ENCODE peak calls at places on chromosome 9, in four cellular contexts. N is progenitor cell of endocrine pancreas, X is endothelial cell, Z is fibroblast of lung. V is an unnamed sample.

GRCh38 chr9:97873877-97874276 is 20.9 kb downstream of the FOXE1 start:
- DNase-seq in N (no peak), X (no peak), Z (no peak), V (no peak)

GRCh38 chr9:134055981-134056461 is 11.8 kb downstream of the BRD3 start:
- DNase-seq in N (no peak), X (no peak), Z (peak; percentile 75), V (peak; percentile 18)

GRCh38 chr9:69674741-69675438 is 2.7 kb upstream of the APBA1 start:
- DNase-seq in N (no peak), X (no peak), Z (peak; percentile 89), V (no peak)

GRCh38 chr9:134778156-134778555 is 102.5 kb upstream of the FCN2 start:
- DNase-seq in N (no peak), X (no peak), Z (no peak), V (no peak)

GRCh38 chr9:133604214-133604613 is 5.0 kb downstream of the FAM163B start:
- DNase-seq in N (no peak), X (no peak), Z (no peak), V (no peak)

GRCh38 chr9:124133752-124134151 is 122.2 kb downstream of the LHX2 start:
- DNase-seq in N (no peak), X (peak; percentile 53), Z (peak; percentile 49), V (peak; percentile 59)

GRCh38 chr9:76905984-76906861 is at the start of gene PRUNE2:
- DNase-seq in N (peak; percentile 93), X (peak; percentile 85), Z (peak; percentile 73), V (peak; percentile 75)

GRCh38 chr9:106892632-106893031 is 29.7 kb downstream of the ZNF462 start:
- DNase-seq in N (no peak), X (no peak), Z (peak; percentile 95), V (peak; percentile 47)

GRCh38 chr9:4324513-4324912 is 24.6 kb upstream of the GLIS3 start:
- DNase-seq in N (no peak), X (no peak), Z (peak; percentile 89), V (no peak)

GRCh38 chr9:99266136-99267023 is 44.3 kb downstream of the SEC61B start:
- DNase-seq in N (peak; percentile 71), X (peak; percentile 82), Z (peak; percentile 74), V (peak; percentile 87)

GRCh38 chr9:104808030-104808614 is 44.2 kb downstream of the NIPSNAP3B start:
- DNase-seq in N (no peak), X (no peak), Z (peak; percentile 34), V (no peak)

GRCh38 chr9:88087906-88088305 is 50.4 kb downstream of the SPATA31C2 start:
- DNase-seq in N (no peak), X (no peak), Z (no peak), V (no peak)

GRCh38 chr9:127470662-127471061 is 19.4 kb downstream of the LRSAM1 start:
- DNase-seq in N (no peak), X (no peak), Z (no peak), V (no peak)

GRCh38 chr9:127463891-127464290 is 12.6 kb downstream of the LRSAM1 start:
- DNase-seq in N (no peak), X (no peak), Z (peak; percentile 28), V (no peak)

GRCh38 chr9:127473501-127473900 is 22.2 kb downstream of the LRSAM1 start:
- DNase-seq in N (no peak), X (no peak), Z (no peak), V (no peak)

GRCh38 chr9:127463382-127463781 is 12.1 kb downstream of the LRSAM1 start:
- DNase-seq in N (no peak), X (no peak), Z (no peak), V (no peak)

DNA sequence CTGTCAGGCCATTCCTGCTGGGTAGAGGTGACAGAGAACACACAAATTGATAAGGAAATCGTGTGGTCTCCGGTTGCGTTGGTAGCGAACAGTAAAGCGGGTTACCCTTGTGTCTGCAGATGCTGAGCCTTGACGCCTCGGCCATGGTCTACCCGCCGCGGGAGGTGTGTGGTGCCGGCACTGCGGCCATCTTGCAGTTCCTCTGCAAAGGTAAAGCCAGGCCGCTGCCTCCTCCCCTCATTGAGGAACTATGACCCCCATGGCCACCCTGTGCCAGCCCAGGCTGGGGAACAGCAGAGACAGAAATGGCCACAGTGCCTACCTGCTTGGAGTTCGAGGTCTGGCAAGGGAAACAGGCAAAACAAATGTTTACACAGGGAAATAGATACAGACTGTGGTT is 16.3 kb downstream of the LRSAM1 start:
- DNase-seq in N (no peak), X (no peak), Z (no peak), V (no peak)
- TF ChIP-seq CTCF in N (no peak), X (no peak), Z (no peak), V (no peak)

GRCh38 chr9:78021692-78022091 is 9.9 kb downstream of the GNAQ start:
- DNase-seq in N (no peak), X (peak; percentile 37), Z (no peak), V (no peak)
- TF ChIP-seq CTCF in N (no peak), X (no peak), Z (no peak), V (no peak)

DNA sequence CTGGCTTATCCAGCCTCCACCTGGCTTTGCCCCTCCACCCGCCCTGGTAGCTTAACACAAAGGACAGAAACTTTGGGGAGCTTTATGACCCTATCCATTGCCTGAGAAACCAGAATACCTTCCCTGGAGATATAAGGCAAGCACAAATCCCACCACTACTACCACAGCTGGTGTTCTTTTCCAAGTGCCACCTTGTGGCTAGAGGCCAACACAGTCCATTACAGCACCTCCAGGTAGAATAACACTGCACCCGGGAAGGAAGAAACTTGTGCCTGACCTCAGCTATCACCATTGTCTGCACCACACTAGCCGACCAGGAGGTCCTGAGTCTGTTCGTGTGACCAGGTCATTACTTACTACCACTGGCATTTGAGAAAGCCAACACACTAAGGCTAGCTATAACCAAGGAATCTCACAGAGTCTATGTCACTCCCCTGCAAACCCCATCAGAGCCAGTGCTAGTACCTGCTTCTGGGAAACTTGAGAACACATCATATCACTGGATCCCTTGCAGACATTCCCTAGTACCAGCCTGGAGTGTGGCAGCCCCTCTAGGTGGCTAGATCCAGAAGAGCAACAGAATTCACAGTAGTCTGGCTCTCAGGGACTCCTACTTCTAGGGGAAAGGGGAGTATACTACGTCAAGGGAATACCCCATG is 74.0 kb upstream of the RUSC2 start:
- DNase-seq in N (no peak), X (no peak), Z (no peak), V (no peak)
- TF ChIP-seq CTCF in N (peak; percentile 39), X (no peak), Z (no peak), V (no peak)

DNA sequence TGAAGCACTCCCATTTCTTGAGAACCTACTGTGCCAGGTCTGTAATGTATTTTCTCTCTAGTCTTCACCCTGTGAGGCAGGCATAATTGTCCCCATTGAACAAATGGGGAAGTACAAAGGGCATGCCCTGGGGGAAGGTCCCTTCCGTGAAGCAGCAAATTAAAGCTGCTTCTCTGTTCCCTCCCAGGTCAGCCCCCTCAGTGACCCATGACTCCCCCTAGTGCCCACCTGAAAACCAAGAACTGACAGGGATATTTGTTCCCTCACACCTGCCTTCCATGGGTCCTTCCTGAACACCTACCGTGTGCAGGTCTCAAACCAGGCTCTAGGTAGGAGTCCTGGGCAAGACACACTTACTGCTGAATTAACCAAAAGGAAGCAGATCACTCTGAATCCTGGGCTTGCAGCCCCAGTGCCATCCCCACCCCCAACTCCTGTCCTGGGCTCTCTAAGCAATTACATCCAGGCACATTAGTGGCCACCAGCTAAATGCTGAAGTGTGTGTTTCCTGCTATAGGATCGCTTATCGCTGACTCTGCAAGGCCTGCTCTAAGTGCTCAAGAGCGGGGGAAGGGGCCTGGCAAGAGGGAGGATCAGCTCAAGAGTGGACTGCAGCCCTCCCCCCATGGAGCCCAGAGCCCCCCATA is 254.8 kb downstream of the CDK5RAP2 start:
- DNase-seq in N (no peak), X (no peak), Z (no peak), V (peak; percentile 28)
- TF ChIP-seq CTCF in N (peak; percentile 41), X (peak; percentile 33), Z (no peak), V (peak; percentile 50)

GRCh38 chr9:15510789-15511575 is at the start of gene PSIP1:
- DNase-seq in N (peak; percentile 68), X (peak; percentile 75), Z (peak; percentile 95), V (peak; percentile 85)
- TF ChIP-seq CTCF in N (no peak), X (peak; percentile 24), Z (no peak), V (peak; percentile 61)

V was measured in glutamatergic neuron.